ENCODE peak calls at places on chromosomes 4 and X, in four cellular contexts. R, S, E and W are unnamed samples.

GRCh38 chrX:47585273-47585672 is 3.0 kb downstream of the TIMP1 start:
- DNase-seq in S (no peak), E (no peak), R (no peak), W (peak)

GRCh38 chr4:113071811-113072210 is 22.4 kb downstream of the ANK2 start:
- DNase-seq in E (no peak), R (no peak), S (no peak), W (no peak)

GRCh38 chr4:102586644-102587021 is 85.5 kb downstream of the NFKB1 start:
- DNase-seq in E (no peak), R (peak), S (no peak), W (no peak)

GRCh38 chr4:78776729-78777555 is 792 bp downstream of the BMP2K start:
- DNase-seq in R (peak), E (no peak), S (peak), W (peak)

GRCh38 chr4:183098723-183099536 is at the start of gene WWC2:
- DNase-seq in E (peak), S (peak), R (peak), W (peak)

GRCh38 chr4:7553280-7553679 is 118.5 kb upstream of the PSAPL1 start:
- DNase-seq in S (no peak), E (no peak), R (no peak), W (no peak)

GRCh38 chrX:10239611-10240064 is 82.9 kb downstream of the CLCN4 start:
- DNase-seq in E (no peak), R (no peak), S (no peak), W (peak)

GRCh38 chrX:42751573-42751972 is 26.4 kb downstream of the PPP1R2C start:
- DNase-seq in R (no peak), S (no peak), E (no peak), W (peak)